ENCODE peak calls at places on chromosome 5, in four cellular contexts. H is lower leg skin, A is erythroblast, K is Peyer's patch. C is an unnamed sample.

GRCh38 chr5:14383923-14384322 is 197.7 kb upstream of the OTULINL start:
- DNase-seq in K (no peak), H (no peak), A (no peak), C (no peak)

GRCh38 chr5:176469293-176469692 is 21.1 kb downstream of the FAF2 start:
- DNase-seq in H (no peak), K (no peak), A (no peak), C (no peak)

GRCh38 chr5:68804343-68804742 is 289.5 kb upstream of the SLC30A5 start:
- DNase-seq in A (no peak), H (no peak), K (no peak), C (no peak)

GRCh38 chr5:124371121-124371706 is 375.2 kb downstream of the ZNF608 start:
- DNase-seq in H (peak), K (no peak), A (no peak), C (no peak)

GRCh38 chr5:5886812-5887486 is 464.5 kb downstream of the ICE1 start:
- DNase-seq in K (peak), H (no peak), A (peak), C (peak)

GRCh38 chr5:101390317-101390908 is 487.3 kb upstream of the ST8SIA4 start:
- DNase-seq in K (no peak), A (peak), H (no peak), C (no peak)

GRCh38 chr5:132420706-132421272 is 51.3 kb downstream of the SLC22A5 start:
- DNase-seq in H (no peak), K (no peak), A (peak), C (no peak)

GRCh38 chr5:178307266-178308045 is 74.9 kb upstream of the PHYKPL start:
- DNase-seq in H (no peak), K (peak), A (no peak), C (no peak)

GRCh38 chr5:69449511-69449910 is 34.6 kb downstream of the MARVELD2 start:
- DNase-seq in K (no peak), A (no peak), H (no peak), C (no peak)

GRCh38 chr5:109161914-109162683 is 247.7 kb downstream of the PJA2 start:
- DNase-seq in A (no peak), K (no peak), H (no peak), C (no peak)

GRCh38 chr5:72109625-72110024 is 2.4 kb downstream of the MAP1B start:
- DNase-seq in K (no peak), H (no peak), A (peak), C (no peak)

GRCh38 chr5:67249590-67249895 is 52.9 kb upstream of the CD180 start:
- DNase-seq in A (no peak), H (no peak), K (no peak), C (no peak)

GRCh38 chr5:98109561-98110006 is 663.9 kb upstream of the RGMB start:
- DNase-seq in A (no peak), K (no peak), H (no peak), C (no peak)
- TF ChIP-seq POLR2A in A (no peak), K (no peak), H (no peak), C (no peak)

DNA sequence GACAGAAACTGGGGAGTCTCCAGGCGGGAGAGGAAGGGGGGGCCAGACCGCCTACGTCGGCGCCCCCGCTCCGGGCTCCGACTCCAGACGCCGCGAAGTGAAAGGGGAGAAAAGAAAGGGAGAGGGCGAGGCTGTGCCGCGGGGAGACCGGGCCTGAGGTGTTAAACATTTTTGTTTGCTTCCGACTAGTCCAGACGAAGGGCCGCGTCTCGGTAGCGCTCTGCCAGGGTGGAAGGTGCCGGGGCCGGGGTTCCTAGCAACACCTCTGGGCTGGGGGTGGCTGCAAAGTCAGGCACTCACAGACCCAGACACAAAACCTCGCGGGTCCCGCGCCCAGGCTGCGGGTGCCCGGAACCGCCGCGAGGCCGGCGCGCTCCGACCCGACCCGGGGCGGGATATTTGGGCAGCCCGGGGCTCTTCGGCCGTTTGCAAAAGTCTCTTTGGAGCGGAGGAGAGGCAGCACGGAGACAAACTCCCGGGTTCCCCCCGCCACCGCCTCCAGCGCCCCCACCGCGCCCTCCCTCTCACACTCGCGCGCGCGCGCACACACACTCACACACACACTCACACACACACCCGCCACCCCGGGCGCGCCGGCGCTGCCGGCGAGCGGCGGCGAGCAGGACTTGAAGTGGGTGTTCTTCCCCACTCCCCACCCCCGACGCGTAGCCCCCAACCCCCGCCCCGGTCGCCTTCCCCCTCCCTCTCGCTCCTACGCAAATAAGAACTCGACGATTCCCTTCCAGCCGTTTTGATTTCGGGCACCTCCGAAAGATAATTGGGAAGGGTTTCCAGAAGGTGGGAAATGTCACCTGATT is 564 bp upstream of the FST start:
- DNase-seq in H (peak), K (peak), A (peak), C (peak)
- TF ChIP-seq POLR2A in H (no peak), K (no peak), A (no peak), C (no peak)

GRCh38 chr5:60699549-60700346 is at the start of gene DEPDC1B:
- DNase-seq in A (peak), K (peak), H (peak), C (peak)
- TF ChIP-seq POLR2A in A (peak), K (peak), H (no peak), C (peak)

GRCh38 chr5:94113087-94113486 is 371.7 kb upstream of the POU5F2 start:
- DNase-seq in K (no peak), H (no peak), A (no peak), C (no peak)

GRCh38 chr5:94111209-94112004 is 370.0 kb upstream of the POU5F2 start:
- DNase-seq in K (peak), A (peak), H (peak), C (peak)
- TF ChIP-seq POLR2A in K (peak), A (peak), H (no peak), C (peak)